ENCODE peak calls at places on chromosomes 11 and 22, in nine cellular contexts. W is NCI-H345, C is mucosa of gallbladder, R is GM20000, D is DMS 273 treated with DMSO at 0.1 percent for 48 hours, X is AG10803, T is HCEC 1CT, V is pancreas, K is NB4. H is an unnamed sample.

GRCh38 chr11:119157088-119157487 is 8.2 kb downstream of the ABCG4 start:
- DNase-seq in W (no peak), C (no peak), V (no peak), K (peak), X (no peak), R (no peak), T (no peak), D (no peak), H (no peak)

GRCh38 chr11:63671322-63672155 is at the start of gene ATL3:
- DNase-seq in X (peak), T (peak), K (peak), R (peak), W (peak), C (peak), V (peak), D (peak), H (peak)

GRCh38 chr22:24428751-24429410 is 1.5 kb downstream of the ADORA2A start:
- DNase-seq in D (peak), X (no peak), W (no peak), T (no peak), V (no peak), K (no peak), C (no peak), R (no peak), H (no peak)

GRCh38 chr22:41106122-41106968 is 14.0 kb downstream of the EP300 start:
- DNase-seq in D (no peak), R (no peak), C (no peak), K (peak), V (no peak), X (peak), W (no peak), T (no peak), H (no peak)

GRCh38 chr22:49992921-49993648 is 19.5 kb downstream of the IL17REL start:
- DNase-seq in C (peak), R (peak), K (peak), X (peak), T (peak), V (peak), D (no peak), W (peak), H (peak)

GRCh38 chr11:6650980-6651379 is 4.6 kb downstream of the DCHS1 start:
- DNase-seq in C (no peak), K (no peak), R (no peak), D (no peak), V (no peak), W (no peak), X (no peak), T (no peak), H (no peak)

GRCh38 chr11:120432056-120433018 is 79.2 kb upstream of the GRIK4 start:
- DNase-seq in C (peak), R (no peak), X (peak), V (no peak), D (no peak), T (peak), W (no peak), K (peak), H (no peak)

GRCh38 chr11:110896358-110896757 is 184.1 kb upstream of the ARHGAP20 start:
- DNase-seq in W (no peak), V (no peak), K (no peak), T (peak), R (no peak), X (peak), C (no peak), D (no peak), H (no peak)

GRCh38 chr22:49765951-49766350 is 61.7 kb downstream of the BRD1 start:
- DNase-seq in T (no peak), W (no peak), C (no peak), D (no peak), X (no peak), K (no peak), R (no peak), V (no peak), H (no peak)

GRCh38 chr22:48258108-48258705 is 1495.8 kb downstream of the TBC1D22A start:
- DNase-seq in D (no peak), C (no peak), R (no peak), T (no peak), W (no peak), X (no peak), K (no peak), V (no peak), H (no peak)

GRCh38 chr11:65921033-65921555 is 1.9 kb downstream of the DRAP1 start:
- DNase-seq in W (no peak), V (peak), D (no peak), C (no peak), R (no peak), T (no peak), K (no peak), X (no peak), H (no peak)